ENCODE peak calls at places on chromosomes 1 and 21, in seven cellular contexts. Z is body of pancreas, M is right lobe of liver, W is pancreas, I is thyroid gland, Q is uterus, K is MM.1S. P is an unnamed sample.

GRCh38 chr1:109622103-109622892 is 2.7 kb downstream of the AMPD2 start:
- DNase-seq in Z (no peak), W (peak; percentile 8), K (no peak), Q (no peak), M (no peak), I (no peak), P (no peak)

GRCh38 chr1:159000627-159001026 is 9.1 kb upstream of the IFI16 start:
- DNase-seq in Q (peak; percentile 95), K (no peak), Z (peak; percentile 76), I (peak; percentile 79), M (peak; percentile 81), W (peak; percentile 67), P (peak; percentile 95)

GRCh38 chr1:2970311-2971145 is 50.7 kb upstream of the ACTRT2 start:
- DNase-seq in Q (no peak), Z (no peak), W (no peak), M (peak; percentile 3), K (no peak), I (no peak), P (no peak)

GRCh38 chr21:16241500-16241963 is 511.8 kb downstream of the USP25 start:
- DNase-seq in Q (no peak), Z (no peak), M (no peak), I (no peak), K (no peak), W (no peak), P (no peak)

GRCh38 chr1:18447509-18448220 is 33.1 kb upstream of the KLHDC7A start:
- DNase-seq in K (no peak), Q (no peak), I (no peak), M (no peak), W (no peak), Z (no peak), P (no peak)

GRCh38 chr1:112328600-112328999 is 67.4 kb upstream of the CTTNBP2NL start:
- DNase-seq in M (no peak), W (no peak), Q (no peak), I (no peak), Z (no peak), K (no peak), P (no peak)

GRCh38 chr1:98672184-98672583 is 10.7 kb downstream of the SNX7 start:
- DNase-seq in Q (no peak), M (no peak), K (no peak), Z (no peak), I (no peak), W (no peak), P (no peak)

GRCh38 chr1:153903841-153904455 is 18.8 kb downstream of the GATAD2B start:
- DNase-seq in W (no peak), I (peak; percentile 49), K (no peak), Q (no peak), Z (no peak), M (no peak), P (no peak)

GRCh38 chr1:19463204-19463803 is 22.0 kb downstream of the CAPZB start:
- DNase-seq in Z (no peak), W (no peak), Q (no peak), K (peak; percentile 34), I (peak; percentile 69), M (no peak), P (no peak)

GRCh38 chr1:32111789-32112188 is 3.9 kb downstream of the KPNA6 start:
- DNase-seq in Q (no peak), W (no peak), M (no peak), K (no peak), I (no peak), Z (no peak), P (no peak)

GRCh38 chr1:12091191-12091590 is 28.1 kb downstream of the TNFRSF8 start:
- DNase-seq in I (no peak), K (no peak), Z (no peak), M (no peak), W (no peak), Q (no peak), P (no peak)

GRCh38 chr1:12090326-12090725 is 27.2 kb downstream of the TNFRSF8 start:
- DNase-seq in W (no peak), K (no peak), I (no peak), M (no peak), Q (no peak), Z (no peak), P (no peak)

GRCh38 chr1:12087797-12088314 is 24.8 kb downstream of the TNFRSF8 start:
- DNase-seq in W (no peak), Q (no peak), M (no peak), I (no peak), Z (no peak), K (no peak), P (no peak)

GRCh38 chr1:12085643-12086260 is 22.6 kb downstream of the TNFRSF8 start:
- DNase-seq in M (no peak), Q (no peak), Z (no peak), I (no peak), K (no peak), W (no peak), P (no peak)

DNA sequence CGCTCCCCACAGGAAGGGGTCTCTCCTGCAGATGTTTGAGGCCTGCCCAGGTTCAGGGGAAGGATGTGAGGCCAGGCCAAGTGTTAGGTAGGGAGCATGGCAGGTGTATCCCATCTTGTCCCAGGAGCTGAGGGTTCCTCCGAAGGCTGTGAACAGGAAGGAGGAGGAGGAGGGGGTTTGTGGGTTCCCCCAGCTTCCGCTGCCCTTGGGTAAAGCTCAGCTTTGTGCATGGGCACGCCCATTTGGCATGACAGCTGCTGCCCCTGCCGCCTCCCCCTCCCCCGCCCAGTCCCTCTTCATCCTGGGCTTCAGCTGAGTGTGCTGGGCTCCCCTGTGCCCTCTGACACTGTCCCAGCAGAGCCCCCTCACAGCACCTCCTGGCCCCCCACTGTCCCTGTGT is 25.5 kb downstream of the TNFRSF8 start:
- DNase-seq in Z (no peak), Q (no peak), W (no peak), K (no peak), M (no peak), I (peak; percentile 8), P (no peak)
- H3K4me1 ChIP-seq in Z (no peaks in the 10 kb centered on the region), Q (no peaks in the 10 kb centered on the region), W (no peaks in the 10 kb centered on the region), K (no peaks in the 10 kb centered on the region), M (no peaks in the 10 kb centered on the region), I (no peaks in the 10 kb centered on the region), P (no peaks in the 10 kb centered on the region)

GRCh38 chr1:198498881-198499280 is 41.6 kb downstream of the ATP6V1G3 start:
- DNase-seq in Q (no peak), W (no peak), Z (no peak), M (no peak), K (no peak), I (no peak), P (no peak)
- TF ChIP-seq CTCF in Q (no peak), W (no peak), Z (no peak), M (no peak), K (no peak), I (no peak), P (no peak)

GRCh38 chr1:100955322-100955721 is 59.4 kb downstream of the SLC30A7 start:
- DNase-seq in W (no peak), Q (no peak), I (no peak), Z (no peak), K (no peak), M (no peak), P (no peak)

GRCh38 chr1:100950311-100950710 is 54.4 kb downstream of the SLC30A7 start:
- DNase-seq in Q (no peak), W (no peak), I (no peak), Z (no peak), K (no peak), M (no peak), P (no peak)

GRCh38 chr1:100950776-100951175 is 54.9 kb downstream of the SLC30A7 start:
- DNase-seq in K (no peak), Z (no peak), Q (no peak), M (no peak), I (no peak), W (no peak), P (no peak)

GRCh38 chr1:100952104-100952745 is 56.3 kb downstream of the SLC30A7 start:
- DNase-seq in K (no peak), Q (no peak), I (no peak), Z (no peak), W (no peak), M (no peak), P (no peak)

DNA sequence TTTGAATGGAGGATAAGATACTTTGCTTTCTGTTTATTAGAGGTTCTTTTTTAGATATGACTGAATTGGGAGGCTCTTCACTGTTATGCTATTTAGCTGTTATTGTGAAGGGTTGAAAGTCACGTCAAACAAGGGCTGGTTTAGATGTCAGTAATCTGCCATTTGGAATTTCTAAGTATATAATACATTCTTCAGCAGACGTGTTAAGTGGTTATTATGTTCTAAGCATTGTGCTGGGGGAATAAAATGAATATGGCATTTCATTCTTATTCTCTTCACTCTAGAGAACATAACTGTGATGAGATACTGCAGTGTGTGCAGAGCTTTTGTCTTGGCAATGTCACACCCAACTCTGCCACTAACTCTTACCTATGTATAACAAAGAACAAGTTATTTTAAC is 58.0 kb downstream of the SLC30A7 start:
- DNase-seq in W (no peak), K (no peak), Q (no peak), I (no peak), M (no peak), Z (no peak), P (no peak)
- H3K4me1 ChIP-seq in W (no peaks in the 10 kb centered on the region), K (no peaks in the 10 kb centered on the region), Q (no peaks in the 10 kb centered on the region), I (peaks cover 8% of the 10 kb centered on the region), M (no peaks in the 10 kb centered on the region), Z (peaks cover 7% of the 10 kb centered on the region), P (peaks cover 33% of the 10 kb centered on the region)

GRCh38 chr1:184242507-184242943 is 144.3 kb upstream of the C1orf21 start:
- DNase-seq in I (no peak), Z (peak; percentile 63), K (peak; percentile 44), Q (no peak), W (peak; percentile 29), M (no peak), P (no peak)
- TF ChIP-seq CTCF in I (peak; percentile 25), Z (no peak), K (peak; percentile 50), Q (peak; percentile 10), W (no peak), M (peak; percentile 21), P (no peak)

GRCh38 chr1:214542275-214543199 is 8.9 kb downstream of the PTPN14 start:
- DNase-seq in Q (no peak), I (no peak), K (no peak), Z (no peak), M (no peak), W (no peak), P (no peak)
- H3K4me1 ChIP-seq in Q (no peaks in the 10 kb centered on the region), I (peaks cover 6% of the 10 kb centered on the region), K (no peaks in the 10 kb centered on the region), Z (peaks cover 16% of the 10 kb centered on the region), M (no peaks in the 10 kb centered on the region), W (peaks cover 12% of the 10 kb centered on the region), P (no peaks in the 10 kb centered on the region)